ENCODE peak calls at places on chromosomes 13 and 19, in nine cellular contexts. T is left ventricle myocardium inferior, M is dorsolateral prefrontal cortex, Y is choroid plexus epithelial cell, Q is left lung, I is adrenal gland, H is epithelial cell of esophagus, K is H1, E is heart left ventricle. X is an unnamed sample.
A peak's percentile ranks its signal among the peaks of the same experiment; 100 is the strongest.

GRCh38 chr13:26257049-26257448 is 3.1 kb downstream of the CDK8 start:
- DNase-seq in T (no peak), M (no peak), Y (no peak), Q (no peak), I (no peak), H (no peak), K (no peak), E (no peak), X (no peak)

GRCh38 chr13:43411741-43412140 is 375.0 kb downstream of the ENOX1 start:
- DNase-seq in T (peak; percentile 51), M (peak; percentile 51), Y (no peak), Q (no peak), I (no peak), H (no peak), K (no peak), E (peak; percentile 44), X (no peak)

GRCh38 chr13:41827507-41828213 is 133.2 kb downstream of the VWA8 start:
- DNase-seq in T (no peak), M (no peak), Y (peak; percentile 97), Q (no peak), I (peak; percentile 70), H (peak; percentile 89), K (no peak), E (no peak), X (peak; percentile 88)

GRCh38 chr13:90868321-90868920 is 479.1 kb upstream of the MIR17HG start:
- DNase-seq in T (no peak), M (no peak), Y (peak; percentile 62), Q (no peak), I (peak; percentile 51), H (peak; percentile 37), K (no peak), E (no peak), X (no peak)

GRCh38 chr13:80386001-80386400 is 45.1 kb upstream of the SPRY2 start:
- DNase-seq in T (no peak), M (no peak), Y (no peak), Q (no peak), I (no peak), H (no peak), K (no peak), E (no peak), X (no peak)

GRCh38 chr19:2567580-2567979 is 91.7 kb downstream of the GADD45B start:
- DNase-seq in T (peak; percentile 77), M (no peak), Y (no peak), Q (peak; percentile 85), I (peak; percentile 76), H (no peak), K (no peak), E (peak; percentile 63), X (no peak)

GRCh38 chr19:2166741-2167738 is 3.3 kb downstream of the DOT1L start:
- DNase-seq in T (peak; percentile 86), M (no peak), Y (no peak), Q (peak; percentile 94), I (peak; percentile 91), H (peak; percentile 20), K (no peak), E (peak; percentile 86), X (no peak)

GRCh38 chr19:32814624-32815023 is 54.9 kb downstream of the SLC7A9 start:
- DNase-seq in T (no peak), M (no peak), Y (no peak), Q (no peak), I (no peak), H (no peak), K (no peak), E (no peak), X (no peak)

GRCh38 chr13:45768668-45769067 is 66.5 kb downstream of the CBY2 start:
- DNase-seq in T (no peak), M (no peak), Y (no peak), Q (no peak), I (no peak), H (no peak), K (no peak), E (no peak), X (no peak)

GRCh38 chr13:45500492-45501174 is 35.9 kb downstream of the COG3 start:
- DNase-seq in T (no peak), M (no peak), Y (peak; percentile 93), Q (no peak), I (no peak), H (peak; percentile 39), K (no peak), E (no peak), X (no peak)

GRCh38 chr19:46975918-46976782 is 43.5 kb upstream of the NPAS1 start:
- DNase-seq in T (peak; percentile 96), M (peak; percentile 70), Y (peak; percentile 95), Q (peak; percentile 91), I (peak; percentile 98), H (peak; percentile 70), K (peak; percentile 62), E (peak; percentile 91), X (peak; percentile 96)

GRCh38 chr13:98184796-98185195 is 7.7 kb upstream of the RNF113B start:
- DNase-seq in T (no peak), M (no peak), Y (peak; percentile 75), Q (no peak), I (no peak), H (no peak), K (no peak), E (no peak), X (no peak)

GRCh38 chr19:19403373-19403901 is 2.0 kb upstream of the GATAD2A start:
- DNase-seq in T (no peak), M (no peak), Y (peak; percentile 27), Q (no peak), I (peak; percentile 65), H (peak; percentile 73), K (no peak), E (no peak), X (no peak)

GRCh38 chr19:4506449-4507149 is 11.7 kb downstream of the PLIN4 start:
- DNase-seq in T (no peak), M (no peak), Y (peak; percentile 69), Q (no peak), I (no peak), H (peak; percentile 58), K (no peak), E (no peak), X (peak; percentile 17)

GRCh38 chr13:112967666-112968379 is 1.2 kb upstream of the MCF2L start:
- DNase-seq in T (no peak), M (peak; percentile 48), Y (no peak), Q (no peak), I (no peak), H (no peak), K (no peak), E (no peak), X (no peak)

GRCh38 chr13:112969692-112970338 is 801 bp downstream of the MCF2L start:
- DNase-seq in T (no peak), M (peak; percentile 45), Y (no peak), Q (no peak), I (no peak), H (no peak), K (no peak), E (no peak), X (no peak)

GRCh38 chr13:112968910-112969691 is at the start of gene MCF2L:
- DNase-seq in T (peak; percentile 46), M (peak; percentile 61), Y (peak; percentile 60), Q (peak; percentile 76), I (peak; percentile 63), H (peak; percentile 19), K (peak; percentile 72), E (peak; percentile 50), X (no peak)

GRCh38 chr13:112966776-112967175 is 2.2 kb upstream of the MCF2L start:
- DNase-seq in T (no peak), M (peak; percentile 32), Y (no peak), Q (peak; percentile 67), I (no peak), H (no peak), K (no peak), E (no peak), X (no peak)

DNA sequence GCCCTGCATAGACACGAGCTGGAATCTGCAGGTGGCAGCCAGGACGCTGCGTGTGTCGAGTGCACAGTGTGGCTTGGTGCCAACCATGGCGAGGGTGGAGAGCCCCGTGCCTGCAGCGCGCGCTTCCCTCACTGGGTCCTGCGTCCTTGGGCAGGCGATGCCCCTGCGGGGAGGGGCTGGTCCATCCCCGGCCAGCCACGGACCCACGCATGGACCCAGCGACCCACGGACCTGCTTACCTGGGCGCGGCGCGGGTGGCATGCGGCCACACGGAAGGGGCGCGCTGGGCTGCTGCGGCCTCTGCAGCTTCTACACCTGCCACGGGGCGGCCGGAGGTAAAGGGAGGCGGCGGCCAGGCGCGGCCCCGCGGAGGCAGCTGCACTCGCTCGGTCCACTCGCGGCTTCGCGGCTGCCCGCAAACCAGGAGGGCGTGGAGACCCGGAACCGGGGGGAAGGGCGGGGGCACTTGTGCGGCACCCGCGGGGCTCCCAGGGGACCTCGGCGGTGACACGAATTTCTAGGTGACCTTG is 569 bp upstream of the MCF2L start:
- DNase-seq in T (peak; percentile 55), M (peak; percentile 68), Y (no peak), Q (peak; percentile 84), I (no peak), H (no peak), K (no peak), E (no peak), X (no peak)
- TF ChIP-seq CTCF in T (peak; percentile 27), M (no peak), Y (no peak), Q (no peak), I (no peak), H (no peak), K (no peak), E (no peak), X (no peak)

GRCh38 chr13:40597735-40598365 is 68.6 kb downstream of the FOXO1 start:
- DNase-seq in T (no peak), M (no peak), Y (no peak), Q (peak; percentile 77), I (peak; percentile 35), H (peak; percentile 67), K (no peak), E (no peak), X (no peak)
- H3K4me3 ChIP-seq in T (peak overlapping the region; percentile 32), M (no peak overlapping the region), Y (no peak overlapping the region), Q (no peak overlapping the region), I (no peak overlapping the region), H (peak overlapping the region; percentile 15), K (no peak overlapping the region), E (no peak overlapping the region), X (no peak overlapping the region)

GRCh38 chr13:86741762-86742285 is 929.3 kb upstream of the SLITRK5 start:
- DNase-seq in T (no peak), M (no peak), Y (peak; percentile 25), Q (no peak), I (no peak), H (no peak), K (no peak), E (no peak), X (no peak)
- TF ChIP-seq CTCF in T (no peak), M (no peak), Y (peak; percentile 44), Q (no peak), I (no peak), H (no peak), K (no peak), E (no peak), X (no peak)

GRCh38 chr13:71018544-71018943 is 848.5 kb downstream of the DACH1 start:
- DNase-seq in T (no peak), M (no peak), Y (no peak), Q (no peak), I (no peak), H (no peak), K (no peak), E (no peak), X (no peak)

GRCh38 chr13:71017607-71018006 is 849.4 kb downstream of the DACH1 start:
- DNase-seq in T (no peak), M (no peak), Y (no peak), Q (no peak), I (no peak), H (no peak), K (no peak), E (no peak), X (no peak)

GRCh38 chr13:71015021-71015420 is 852.0 kb downstream of the DACH1 start:
- DNase-seq in T (no peak), M (no peak), Y (no peak), Q (no peak), I (no peak), H (no peak), K (no peak), E (no peak), X (no peak)

GRCh38 chr13:71015516-71015915 is 851.5 kb downstream of the DACH1 start:
- DNase-seq in T (no peak), M (no peak), Y (no peak), Q (no peak), I (no peak), H (no peak), K (no peak), E (no peak), X (no peak)
- H3K4me3 ChIP-seq in T (no peak overlapping the region), M (no peak overlapping the region), Y (no peak overlapping the region), Q (no peak overlapping the region), I (no peak overlapping the region), H (no peak overlapping the region), K (no peak overlapping the region), E (no peak overlapping the region), X (no peak overlapping the region)